ENCODE peak calls at places on chromosomes 12 and 14, in six cellular contexts. E, G, R, A, Y and T are unnamed samples.

GRCh38 chr14:59964251-59965007 is 44.5 kb downstream of the LRRC9 start:
- DNase-seq in G (no peak), A (no peak), Y (peak; percentile 49), E (no peak), R (no peak), T (no peak)

GRCh38 chr12:228846-229200 is 14.9 kb upstream of the SLC6A12 start:
- DNase-seq in E (no peak), R (no peak), Y (no peak), A (no peak), G (no peak), T (no peak)

GRCh38 chr14:85528882-85529585 is 910 bp upstream of the FLRT2 start:
- DNase-seq in G (peak; percentile 35), E (no peak), A (no peak), R (no peak), Y (peak; percentile 64), T (no peak)

GRCh38 chr12:2792670-2793500 is 1.9 kb upstream of the FKBP4 start:
- DNase-seq in E (no peak), R (no peak), Y (no peak), A (no peak), G (no peak), T (no peak)

GRCh38 chr12:83933615-83934014 is 979.0 kb downstream of the SLC6A15 start:
- DNase-seq in G (no peak), A (no peak), E (no peak), R (no peak), Y (no peak), T (no peak)

GRCh38 chr14:93303659-93304058 is 29.2 kb downstream of the BTBD7 start:
- DNase-seq in R (no peak), A (no peak), E (peak; percentile 66), Y (no peak), G (no peak), T (no peak)

GRCh38 chr14:40757376-40757775 is 849.3 kb upstream of the LRFN5 start:
- DNase-seq in Y (no peak), G (no peak), A (no peak), E (no peak), R (no peak), T (no peak)

GRCh38 chr12:81450920-81451739 is 308.0 kb downstream of the PPFIA2 start:
- DNase-seq in R (no peak), G (peak; percentile 61), A (peak; percentile 76), E (peak; percentile 28), Y (peak; percentile 89), T (no peak)

GRCh38 chr12:81992461-81992860 is 233.3 kb upstream of the PPFIA2 start:
- DNase-seq in A (peak; percentile 21), Y (peak; percentile 84), R (no peak), G (peak; percentile 11), E (no peak), T (no peak)

GRCh38 chr12:121676190-121676589 is 6.7 kb upstream of the MORN3 start:
- DNase-seq in G (no peak), R (no peak), E (no peak), Y (peak; percentile 77), A (no peak), T (no peak)

GRCh38 chr14:24329736-24330135 is 5.1 kb downstream of the ADCY4 start:
- DNase-seq in E (peak; percentile 61), G (no peak), Y (no peak), R (peak; percentile 42), A (no peak), T (no peak)

GRCh38 chr14:77301103-77301502 is 19.6 kb downstream of the POMT2 start:
- DNase-seq in A (peak; percentile 68), G (peak; percentile 66), R (peak; percentile 61), E (peak; percentile 82), Y (peak; percentile 97), T (peak; percentile 82)

GRCh38 chr14:33642641-33643342 is 308.1 kb downstream of the EGLN3 start:
- DNase-seq in A (no peak), R (no peak), G (peak; percentile 24), E (no peak), Y (no peak), T (no peak)

GRCh38 chr12:66130267-66131066 is at the start of gene LLPH:
- DNase-seq in G (peak; percentile 56), A (peak; percentile 94), Y (peak; percentile 99), E (peak; percentile 95), R (peak; percentile 81), T (peak; percentile 67)

GRCh38 chr14:78904094-78904493 is 733.9 kb downstream of the NRXN3 start:
- DNase-seq in E (no peak), A (no peak), Y (no peak), R (no peak), G (no peak), T (no peak)

GRCh38 chr12:6018265-6018664 is 73.2 kb upstream of the ANO2 start:
- DNase-seq in R (no peak), E (no peak), A (no peak), Y (peak; percentile 35), G (no peak), T (no peak)

GRCh38 chr14:90388982-90389381 is 7.8 kb upstream of the CALM1 start:
- DNase-seq in A (no peak), R (no peak), E (no peak), G (no peak), Y (no peak), T (no peak)

GRCh38 chr14:106442857-106443256 is 916.5 kb downstream of the TMEM121 start:
- DNase-seq in E (no peak), A (no peak), R (no peak), Y (no peak), G (no peak), T (no peak)

GRCh38 chr12:28065889-28066630 is 93.5 kb upstream of the PTHLH start:
- DNase-seq in A (no peak), Y (no peak), R (no peak), G (no peak), E (no peak), T (no peak)

GRCh38 chr12:131575371-131575770 is 135.5 kb upstream of the SFSWAP start:
- DNase-seq in E (no peak), G (no peak), A (no peak), Y (no peak), R (no peak), T (no peak)

GRCh38 chr12:46459881-46460545 is 87.4 kb upstream of the SLC38A2 start:
- DNase-seq in A (no peak), G (no peak), Y (no peak), R (no peak), E (no peak), T (no peak)

GRCh38 chr12:13181375-13182070 is 15.0 kb upstream of the EMP1 start:
- DNase-seq in R (no peak), E (no peak), Y (peak; percentile 50), G (no peak), A (no peak), T (no peak)

GRCh38 chr12:68348419-68348818 is 16.3 kb upstream of the MDM1 start:
- DNase-seq in R (no peak), E (no peak), G (no peak), A (no peak), Y (no peak), T (no peak)

GRCh38 chr12:120950807-120951206 is 27.5 kb upstream of the HNF1A start:
- DNase-seq in E (no peak), A (no peak), G (no peak), Y (no peak), R (no peak), T (no peak)

GRCh38 chr12:132475304-132476037 is 14.5 kb upstream of the FBRSL1 start:
- DNase-seq in E (no peak), R (no peak), Y (no peak), A (no peak), G (no peak), T (no peak)

GRCh38 chr12:26195641-26196423 is 459 bp downstream of the SSPN start:
- DNase-seq in Y (peak; percentile 84), G (peak; percentile 31), R (peak; percentile 43), A (no peak), E (peak; percentile 71), T (peak; percentile 39)

GRCh38 chr12:26197832-26198231 is 2.5 kb downstream of the SSPN start:
- DNase-seq in E (no peak), G (no peak), A (no peak), Y (no peak), R (no peak), T (no peak)

GRCh38 chr12:26193539-26193938 is 1.8 kb upstream of the SSPN start:
- DNase-seq in A (no peak), E (no peak), R (no peak), Y (no peak), G (no peak), T (no peak)

GRCh38 chr12:26196424-26196722 is 1.0 kb downstream of the SSPN start:
- DNase-seq in G (no peak), Y (no peak), E (no peak), R (no peak), A (no peak), T (peak; percentile 30)

GRCh38 chr12:26195250-26195640 is at the start of gene SSPN:
- DNase-seq in A (no peak), R (peak; percentile 38), E (peak; percentile 82), Y (peak; percentile 86), G (peak; percentile 12), T (peak; percentile 68)
- H3K4me3 ChIP-seq in A (no peak within 1 kb of the TSS), R (peak within 1 kb of the TSS; percentile 73), E (peak within 1 kb of the TSS; percentile 75), Y (peak within 1 kb of the TSS; percentile 78), G (peak within 1 kb of the TSS; percentile 94), T (peak within 1 kb of the TSS; percentile 69)

GRCh38 chr14:68549057-68549421 is 243.8 kb downstream of the ZFP36L1 start:
- DNase-seq in G (no peak), E (no peak), Y (no peak), A (peak; percentile 74), R (no peak), T (peak; percentile 85)

GRCh38 chr14:68552075-68552474 is 240.8 kb downstream of the ZFP36L1 start:
- DNase-seq in Y (no peak), A (no peak), R (peak; percentile 7), E (no peak), G (no peak), T (no peak)

GRCh38 chr14:68549966-68550705 is 242.7 kb downstream of the ZFP36L1 start:
- DNase-seq in A (no peak), G (no peak), E (no peak), Y (no peak), R (peak; percentile 15), T (no peak)

GRCh38 chr14:68552597-68552996 is 240.3 kb downstream of the ZFP36L1 start:
- DNase-seq in R (peak; percentile 17), A (no peak), Y (no peak), E (peak; percentile 51), G (no peak), T (no peak)

GRCh38 chr14:68551045-68551683 is 241.7 kb downstream of the ZFP36L1 start:
- DNase-seq in Y (no peak), R (peak; percentile 16), A (no peak), G (no peak), E (no peak), T (no peak)
- H3K4me1 ChIP-seq in Y (no peaks in the 10 kb centered on the region), R (peaks cover 15% of the 10 kb centered on the region), A (peaks cover 76% of the 10 kb centered on the region), G (peaks cover 28% of the 10 kb centered on the region), E (peaks cover 73% of the 10 kb centered on the region), T (peaks cover 95% of the 10 kb centered on the region)

DNA sequence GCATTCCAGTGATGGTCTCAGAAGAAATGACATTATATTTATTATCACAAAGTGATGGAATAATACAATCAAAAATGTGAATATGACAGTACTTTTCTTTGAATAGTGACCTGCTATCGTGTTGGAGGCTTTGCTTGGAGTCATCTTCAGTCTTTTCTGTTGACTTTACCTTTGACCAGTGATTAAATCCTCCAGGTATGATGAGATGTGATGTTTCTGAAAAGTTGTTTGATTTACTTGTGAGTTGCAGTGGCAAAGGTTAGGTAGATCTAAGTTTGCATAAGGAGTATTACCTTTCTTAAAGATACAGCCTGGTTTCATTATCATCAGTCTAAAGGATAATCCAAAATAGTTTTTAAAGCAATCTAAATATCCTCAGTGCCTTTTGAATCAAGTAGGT is 4.6 kb downstream of the TCP11L2 start:
- DNase-seq in Y (no peak), G (no peak), R (no peak), A (no peak), E (no peak), T (no peak)
- H3K27ac ChIP-seq in Y (no peak overlapping the region), G (no peak overlapping the region), R (no peak overlapping the region), A (no peak overlapping the region), E (peak overlapping the region; percentile 98), T (peak overlapping the region; percentile 97)

GRCh38 chr12:50641566-50641965 is 122.3 kb upstream of the ATF1 start:
- DNase-seq in Y (peak; percentile 73), G (no peak), R (no peak), A (no peak), E (no peak), T (no peak)
- H3K4me3 ChIP-seq in Y (no peak overlapping the region), G (no peak overlapping the region), R (no peak overlapping the region), A (no peak overlapping the region), E (no peak overlapping the region), T (no peak overlapping the region)